ENCODE peak calls at places on chromosomes 11 and 22, in nine cellular contexts. U is left ventricle myocardium inferior, D is cardiac muscle cell, P is ovary, T is colonic mucosa, M is Peyer's patch, F is HCT116, Z is body of pancreas, V is lung. J is an unnamed sample.

GRCh38 chr11:554428-554823 is 6.1 kb downstream of the LMNTD2 start:
- DNase-seq in U (no peak), D (no peak), P (no peak), T (no peak), M (no peak), F (no peak), Z (no peak), V (no peak), J (no peak)

GRCh38 chr11:133811850-133812685 is 33.2 kb downstream of the SPATA19 start:
- DNase-seq in U (no peak), D (no peak), P (no peak), T (no peak), M (no peak), F (no peak), Z (no peak), V (no peak), J (no peak)

GRCh38 chr11:67484847-67485311 is 2.1 kb downstream of the AIP start:
- DNase-seq in U (no peak), D (no peak), P (no peak), T (peak; percentile 44), M (peak; percentile 83), F (no peak), Z (no peak), V (no peak), J (peak; percentile 62)

GRCh38 chr11:36736103-36736502 is 138.1 kb upstream of the RAG2 start:
- DNase-seq in U (no peak), D (no peak), P (no peak), T (no peak), M (no peak), F (no peak), Z (no peak), V (no peak), J (no peak)

GRCh38 chr11:116171271-116172140 is 601.3 kb downstream of the BUD13 start:
- DNase-seq in U (no peak), D (no peak), P (no peak), T (peak; percentile 7), M (no peak), F (no peak), Z (no peak), V (peak; percentile 22), J (no peak)

GRCh38 chr22:48071305-48071704 is 1308.9 kb downstream of the TBC1D22A start:
- DNase-seq in U (no peak), D (no peak), P (no peak), T (no peak), M (no peak), F (no peak), Z (no peak), V (no peak), J (no peak)

GRCh38 chr11:68008381-68009337 is 1.5 kb upstream of the ALDH3B1 start:
- DNase-seq in U (no peak), D (no peak), P (no peak), T (peak; percentile 87), M (peak; percentile 85), F (no peak), Z (peak; percentile 75), V (peak; percentile 69), J (peak; percentile 74)

GRCh38 chr11:29448246-29448877 is 568.5 kb downstream of the KCNA4 start:
- DNase-seq in U (no peak), D (peak; percentile 70), P (no peak), T (no peak), M (no peak), F (peak; percentile 2), Z (no peak), V (no peak), J (peak; percentile 9)

GRCh38 chr22:38748487-38749136 is 7.2 kb downstream of the SUN2 start:
- DNase-seq in U (no peak), D (no peak), P (no peak), T (no peak), M (no peak), F (no peak), Z (no peak), V (no peak), J (no peak)

GRCh38 chr11:61545921-61546320 is 35.0 kb downstream of the SYT7 start:
- DNase-seq in U (no peak), D (no peak), P (no peak), T (no peak), M (no peak), F (no peak), Z (no peak), V (no peak), J (peak; percentile 60)

GRCh38 chr11:77089004-77089545 is 13.6 kb upstream of the OMP start:
- DNase-seq in U (peak; percentile 3), D (no peak), P (peak; percentile 26), T (no peak), M (no peak), F (no peak), Z (peak; percentile 11), V (no peak), J (peak; percentile 16)

GRCh38 chr22:48563966-48564330 is 1263.7 kb downstream of the BRD1 start:
- DNase-seq in U (no peak), D (no peak), P (no peak), T (no peak), M (no peak), F (no peak), Z (no peak), V (no peak), J (no peak)

GRCh38 chr11:125995313-125995712 is 49.5 kb downstream of the VSIG10L2 start:
- DNase-seq in U (no peak), D (no peak), P (no peak), T (no peak), M (no peak), F (no peak), Z (no peak), V (no peak), J (no peak)

GRCh38 chr11:911031-911889 is 650 bp upstream of the CHID1 start:
- DNase-seq in U (peak; percentile 50), D (peak; percentile 58), P (no peak), T (peak; percentile 39), M (peak; percentile 59), F (no peak), Z (peak; percentile 44), V (no peak), J (peak; percentile 80)

GRCh38 chr22:29314537-29315285 is 786 bp downstream of the RASL10A start:
- DNase-seq in U (no peak), D (no peak), P (peak; percentile 33), T (peak; percentile 51), M (no peak), F (no peak), Z (no peak), V (no peak), J (peak; percentile 26)
- H3K4me3 ChIP-seq in U (peak overlapping the region; percentile 67), D (peak overlapping the region; percentile 35), P (no peak overlapping the region), T (peak overlapping the region; percentile 26), M (peak overlapping the region; percentile 52), F (no peak overlapping the region), Z (no peak overlapping the region), V (peak overlapping the region; percentile 14), J (peak overlapping the region; percentile 48)

GRCh38 chr11:117187428-117187798 is 8.9 kb downstream of the SIDT2 start:
- DNase-seq in U (no peak), D (no peak), P (no peak), T (peak; percentile 16), M (peak; percentile 41), F (no peak), Z (no peak), V (no peak), J (no peak)

GRCh38 chr11:117187799-117188481 is 9.4 kb downstream of the SIDT2 start:
- DNase-seq in U (no peak), D (no peak), P (no peak), T (peak; percentile 21), M (peak; percentile 42), F (no peak), Z (no peak), V (no peak), J (peak; percentile 43)

GRCh38 chr11:117185739-117186430 is 7.3 kb downstream of the SIDT2 start:
- DNase-seq in U (peak; percentile 5), D (no peak), P (no peak), T (no peak), M (peak; percentile 38), F (no peak), Z (no peak), V (no peak), J (no peak)

GRCh38 chr11:117187007-117187406 is 8.5 kb downstream of the SIDT2 start:
- DNase-seq in U (no peak), D (no peak), P (peak; percentile 69), T (peak; percentile 27), M (peak; percentile 43), F (no peak), Z (no peak), V (no peak), J (peak; percentile 46)

DNA sequence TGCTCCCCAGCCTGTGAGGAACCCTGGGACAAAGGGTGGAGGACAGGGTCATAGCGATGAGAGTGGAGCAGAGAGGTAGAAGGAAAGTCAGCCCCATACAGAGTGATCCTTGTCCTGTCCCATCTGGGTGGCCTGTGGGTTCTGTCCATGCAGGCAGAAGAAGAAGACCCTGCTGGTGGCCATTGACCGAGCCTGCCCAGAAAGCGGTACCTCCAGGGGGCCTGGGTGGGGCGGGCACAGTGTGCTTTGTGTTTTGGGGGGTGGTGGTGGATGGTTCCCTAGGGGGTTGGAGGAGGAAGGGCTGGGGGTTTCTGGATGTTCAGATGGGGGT is 7.9 kb downstream of the SIDT2 start:
- DNase-seq in U (no peak), D (no peak), P (peak; percentile 41), T (peak; percentile 18), M (no peak), F (no peak), Z (no peak), V (no peak), J (peak; percentile 35)
- H3K27ac ChIP-seq in U (peak overlapping the region; percentile 33), D (no peak overlapping the region), P (peak overlapping the region; percentile 72), T (peak overlapping the region; percentile 53), M (peak overlapping the region; percentile 55), F (no peak overlapping the region), Z (no peak overlapping the region), V (peak overlapping the region; percentile 83), J (no peak overlapping the region)

GRCh38 chr11:19712281-19713220 is at the start of gene NAV2:
- DNase-seq in U (peak; percentile 94), D (peak; percentile 96), P (peak; percentile 93), T (peak; percentile 91), M (peak; percentile 93), F (peak; percentile 66), Z (peak; percentile 94), V (peak; percentile 90), J (peak; percentile 96)

GRCh38 chr11:19713221-19714092 is 820 bp downstream of the NAV2 start:
- DNase-seq in U (no peak), D (peak; percentile 9), P (peak; percentile 41), T (no peak), M (no peak), F (no peak), Z (peak; percentile 23), V (no peak), J (peak; percentile 20)

GRCh38 chr11:19714387-19715363 is 2.0 kb downstream of the NAV2 start:
- DNase-seq in U (peak; percentile 53), D (peak; percentile 55), P (no peak), T (no peak), M (no peak), F (no peak), Z (peak; percentile 63), V (peak; percentile 42), J (peak; percentile 71)

GRCh38 chr11:19715373-19715772 is 2.7 kb downstream of the NAV2 start:
- DNase-seq in U (no peak), D (no peak), P (no peak), T (no peak), M (no peak), F (no peak), Z (peak; percentile 50), V (no peak), J (no peak)

GRCh38 chr11:19714093-19714386 is 1.4 kb downstream of the NAV2 start:
- DNase-seq in U (no peak), D (no peak), P (no peak), T (no peak), M (no peak), F (no peak), Z (peak; percentile 22), V (no peak), J (peak; percentile 56)
- H3K4me3 ChIP-seq in U (peak overlapping the region; percentile 87), D (no peak overlapping the region), P (peak overlapping the region; percentile 66), T (peak overlapping the region; percentile 53), M (peak overlapping the region; percentile 62), F (no peak overlapping the region), Z (no peak overlapping the region), V (peak overlapping the region; percentile 59), J (peak overlapping the region; percentile 66)

GRCh38 chr11:66333220-66333877 is 2.9 kb downstream of the RIN1 start:
- DNase-seq in U (no peak), D (no peak), P (peak; percentile 30), T (no peak), M (no peak), F (no peak), Z (no peak), V (no peak), J (peak; percentile 10)
- H3K27ac ChIP-seq in U (no peak overlapping the region), D (no peak overlapping the region), P (no peak overlapping the region), T (no peak overlapping the region), M (no peak overlapping the region), F (no peak overlapping the region), Z (no peak overlapping the region), V (no peak overlapping the region), J (no peak overlapping the region)